ENCODE peak calls at places on chromosomes 6 and 20, in seven cellular contexts. F, N, R, T, Q, E and H are unnamed samples.

GRCh38 chr6:149331043-149331807 is 13.7 kb downstream of the TAB2 start:
- DNase-seq in F (no peak), N (peak), R (no peak), T (no peak), Q (no peak), E (no peak), H (no peak)

GRCh38 chr6:33430991-33431879 is 11.4 kb downstream of the SYNGAP1 start:
- DNase-seq in F (peak), N (peak), R (no peak), T (peak), Q (peak), E (peak), H (no peak)

GRCh38 chr20:18058661-18059467 is 1.1 kb upstream of the OVOL2 start:
- DNase-seq in F (no peak), N (no peak), R (no peak), T (no peak), Q (peak), E (peak), H (peak)

GRCh38 chr20:41094656-41095055 is 42.7 kb upstream of the PLCG1 start:
- DNase-seq in F (peak), N (peak), R (no peak), T (no peak), Q (no peak), E (no peak), H (no peak)

GRCh38 chr6:166312832-166313231 is 4.6 kb upstream of the PRR18 start:
- DNase-seq in F (no peak), N (peak), R (no peak), T (no peak), Q (no peak), E (no peak), H (no peak)

GRCh38 chr6:227074-227782 is 65.1 kb upstream of the DUSP22 start:
- DNase-seq in F (no peak), N (no peak), R (no peak), T (no peak), Q (no peak), E (no peak), H (no peak)

GRCh38 chr6:137780447-137781034 is 86.5 kb upstream of the TNFAIP3 start:
- DNase-seq in F (no peak), N (peak), R (no peak), T (no peak), Q (no peak), E (no peak), H (no peak)

GRCh38 chr6:142478117-142478516 is 176.3 kb downstream of the ADGRG6 start:
- DNase-seq in F (no peak), N (peak), R (peak), T (no peak), Q (peak), E (no peak), H (peak)

GRCh38 chr20:60262967-60263603 is 304.9 kb downstream of the CDH26 start:
- DNase-seq in F (no peak), N (peak), R (peak), T (no peak), Q (peak), E (peak), H (peak)

GRCh38 chr6:71394001-71394432 is 105.4 kb downstream of the OGFRL1 start:
- DNase-seq in F (peak), N (peak), R (no peak), T (no peak), Q (no peak), E (no peak), H (peak)

GRCh38 chr6:145562771-145563615 is 172.3 kb downstream of the EPM2A start:
- DNase-seq in F (peak), N (no peak), R (no peak), T (no peak), Q (no peak), E (no peak), H (no peak)

GRCh38 chr20:53918949-53919361 is 151.4 kb downstream of the BCAS1 start:
- DNase-seq in F (no peak), N (no peak), R (no peak), T (no peak), Q (peak), E (peak), H (no peak)

GRCh38 chr6:38897507-38897906 is 151.1 kb upstream of the GLP1R start:
- DNase-seq in F (no peak), N (no peak), R (no peak), T (no peak), Q (no peak), E (no peak), H (no peak)

GRCh38 chr20:64119681-64120341 is 12.4 kb upstream of the NPBWR2 start:
- DNase-seq in F (no peak), N (peak), R (no peak), T (peak), Q (no peak), E (no peak), H (no peak)

GRCh38 chr6:125986956-125987617 is 747 bp downstream of the TRMT11 start:
- DNase-seq in F (peak), N (peak), R (peak), T (no peak), Q (no peak), E (no peak), H (no peak)

GRCh38 chr6:148770408-148771211 is 23.8 kb downstream of the UST start:
- DNase-seq in F (no peak), N (no peak), R (no peak), T (no peak), Q (no peak), E (peak), H (no peak)

GRCh38 chr6:112231609-112232060 is 22.7 kb downstream of the LAMA4 start:
- DNase-seq in F (peak), N (peak), R (no peak), T (no peak), Q (no peak), E (no peak), H (peak)

GRCh38 chr20:58219342-58219700 is 9.1 kb downstream of the ANKRD60 start:
- DNase-seq in F (no peak), N (peak), R (no peak), T (no peak), Q (no peak), E (no peak), H (peak)

GRCh38 chr6:150243620-150244314 is 100.9 kb downstream of the PPP1R14C start:
- DNase-seq in F (peak), N (no peak), R (no peak), T (no peak), Q (no peak), E (no peak), H (no peak)

GRCh38 chr6:168968228-168968627 is 285.4 kb downstream of the THBS2 start:
- DNase-seq in F (peak), N (peak), R (peak), T (peak), Q (no peak), E (peak), H (peak)

GRCh38 chr6:75368151-75368779 is 83.7 kb upstream of the TMEM30A start:
- DNase-seq in F (no peak), N (no peak), R (peak), T (no peak), Q (peak), E (peak), H (peak)

DNA sequence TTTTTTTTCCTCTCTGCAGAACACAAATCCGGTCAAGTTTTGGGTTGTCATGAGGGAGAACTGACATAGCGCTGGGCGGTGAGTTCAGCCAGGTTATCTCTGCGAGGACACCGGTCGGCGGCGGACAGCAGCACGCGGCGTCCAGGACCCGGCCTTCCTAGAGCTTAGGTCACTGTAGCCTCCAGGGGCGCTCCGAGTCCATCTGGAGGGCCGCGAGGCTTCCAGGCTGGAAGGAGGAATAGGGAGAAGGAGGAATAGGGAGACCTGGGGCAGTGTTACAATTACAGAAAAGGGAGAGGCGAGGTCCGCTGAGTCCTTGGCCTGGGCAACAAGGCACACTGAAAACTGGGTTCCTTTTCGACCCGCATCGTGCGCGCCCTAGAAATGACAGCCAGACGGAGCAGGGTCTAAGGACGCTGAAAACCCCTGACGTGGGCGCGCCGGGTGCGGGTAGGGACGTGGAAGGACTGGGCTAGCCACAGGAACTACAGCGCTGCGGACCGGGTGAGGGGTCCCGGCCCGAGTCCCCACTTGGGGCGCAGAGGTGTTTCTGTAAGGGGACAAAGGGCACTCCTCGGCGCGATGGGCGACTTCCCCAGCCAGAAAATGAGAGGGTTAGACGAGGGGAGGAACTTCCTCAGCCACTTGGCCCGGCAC is 536 bp upstream of the FNDC1 start:
- DNase-seq in F (peak), N (peak), R (no peak), T (peak), Q (peak), E (peak), H (no peak)
- TF ChIP-seq CTCF in F (peak), N (no peak), R (no peak), T (no peak), Q (peak), E (peak), H (no peak)

GRCh38 chr20:62067547-62068260 is 2.0 kb upstream of the TAF4 start:
- DNase-seq in F (no peak), N (no peak), R (no peak), T (no peak), Q (no peak), E (no peak), H (no peak)

GRCh38 chr20:62066339-62066982 is 780 bp upstream of the TAF4 start:
- DNase-seq in F (peak), N (peak), R (peak), T (no peak), Q (peak), E (peak), H (peak)

GRCh38 chr20:62065669-62066338 is at the start of gene TAF4:
- DNase-seq in F (peak), N (peak), R (peak), T (peak), Q (peak), E (peak), H (peak)

GRCh38 chr20:62064788-62065668 is 653 bp downstream of the TAF4 start:
- DNase-seq in F (no peak), N (no peak), R (peak), T (peak), Q (no peak), E (peak), H (no peak)

GRCh38 chr20:62066983-62067433 is 1.3 kb upstream of the TAF4 start:
- DNase-seq in F (no peak), N (no peak), R (no peak), T (no peak), Q (peak), E (peak), H (no peak)
- H3K9ac ChIP-seq in F (peak), N (no peak), R (peak), T (peak), Q (peak), E (peak), H (no peak)

DNA sequence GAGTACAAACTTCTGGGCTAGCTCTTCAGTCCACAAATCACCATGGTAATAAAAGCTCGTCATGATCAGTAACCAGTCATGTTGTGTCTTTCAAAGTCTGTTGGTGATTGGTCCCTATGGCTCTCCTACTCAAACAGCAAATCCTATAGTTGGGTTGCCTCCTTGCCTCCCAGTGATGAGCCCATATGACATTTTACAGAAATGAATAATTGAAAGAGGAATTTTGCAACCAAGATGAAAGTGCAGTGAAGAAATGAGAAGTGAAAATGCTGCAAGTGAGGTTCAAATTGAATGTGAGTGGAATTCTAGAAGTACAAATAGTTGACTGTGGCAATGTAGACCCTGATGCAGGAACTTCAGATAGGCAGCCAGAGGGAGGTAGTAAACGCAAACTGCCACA is 5.1 kb upstream of the SIRPD start:
- DNase-seq in F (no peak), N (no peak), R (no peak), T (no peak), Q (no peak), E (no peak), H (no peak)
- H3K27ac ChIP-seq in F (no peak), N (no peak), R (no peak), T (no peak), Q (no peak), E (no peak), H (no peak)

GRCh38 chr6:54697423-54697822 is 149.1 kb upstream of the FAM83B start:
- DNase-seq in F (no peak), N (peak), R (peak), T (no peak), Q (no peak), E (no peak), H (peak)
- TF ChIP-seq CTCF in F (no peak), N (peak), R (peak), T (peak), Q (peak), E (peak), H (peak)

GRCh38 chr20:6040958-6041807 is 12.7 kb downstream of the LRRN4 start:
- DNase-seq in F (no peak), N (no peak), R (no peak), T (no peak), Q (peak), E (no peak), H (no peak)

GRCh38 chr20:6040540-6040939 is 13.3 kb downstream of the LRRN4 start:
- DNase-seq in F (no peak), N (no peak), R (no peak), T (no peak), Q (no peak), E (no peak), H (no peak)

GRCh38 chr20:6044102-6044501 is 9.8 kb downstream of the LRRN4 start:
- DNase-seq in F (no peak), N (no peak), R (no peak), T (no peak), Q (peak), E (no peak), H (no peak)

GRCh38 chr20:6039766-6040165 is 14.1 kb downstream of the LRRN4 start:
- DNase-seq in F (no peak), N (no peak), R (no peak), T (no peak), Q (no peak), E (no peak), H (no peak)

GRCh38 chr20:6041808-6042265 is 12.0 kb downstream of the LRRN4 start:
- DNase-seq in F (no peak), N (no peak), R (no peak), T (no peak), Q (no peak), E (no peak), H (no peak)
- H3K9ac ChIP-seq in F (no peak), N (no peak), R (no peak), T (no peak), Q (no peak), E (no peak), H (no peak)